ENCODE peak calls at places on chromosome 7, in nine cellular contexts. X is colonic mucosa; J is body of pancreas; K is ACHN; M is activated CD4-positive, alpha-beta T cell treated with anti-CD3 and anti-CD28 coated beads for 48 hours; G is smooth muscle cell of the brain vasculature; S is fibroblast of the conjunctiva; F is hippocampal formation; B is GM06990. C is an unnamed sample.

GRCh38 chr7:158946329-158946728 is 90.0 kb downstream of the DYNC2I1 start:
- DNase-seq in J (no peak), B (no peak), S (no peak), K (no peak), G (no peak), F (no peak), M (no peak), X (no peak), C (no peak)

GRCh38 chr7:82594665-82595064 is 151.1 kb upstream of the CACNA2D1 start:
- DNase-seq in F (no peak), K (no peak), B (no peak), G (no peak), J (no peak), X (no peak), S (no peak), M (no peak), C (no peak)

GRCh38 chr7:157058026-157058425 is 47.6 kb upstream of the MNX1 start:
- DNase-seq in F (no peak), K (no peak), M (no peak), J (no peak), B (no peak), X (no peak), S (no peak), G (no peak), C (no peak)

GRCh38 chr7:96870201-96870600 is 135.2 kb upstream of the DLX6 start:
- DNase-seq in S (no peak), F (no peak), J (no peak), K (no peak), M (no peak), X (no peak), G (no peak), B (no peak), C (no peak)

GRCh38 chr7:114099337-114099736 is 180.5 kb upstream of the PPP1R3A start:
- DNase-seq in J (no peak), G (no peak), K (no peak), X (no peak), F (no peak), S (no peak), M (no peak), B (no peak), C (no peak)

GRCh38 chr7:158256091-158256816 is 331.4 kb downstream of the PTPRN2 start:
- DNase-seq in J (no peak), X (no peak), M (no peak), B (no peak), S (no peak), K (no peak), F (no peak), G (no peak), C (no peak)

GRCh38 chr7:21641546-21641945 is 98.7 kb downstream of the DNAH11 start:
- DNase-seq in J (no peak), F (no peak), K (no peak), S (no peak), M (no peak), G (no peak), B (no peak), X (no peak), C (no peak)

GRCh38 chr7:11830004-11830403 is 2.0 kb downstream of the THSD7A start:
- DNase-seq in J (no peak), X (no peak), F (no peak), S (no peak), B (no peak), G (no peak), M (no peak), K (no peak), C (no peak)

GRCh38 chr7:75950111-75950681 is 35.2 kb downstream of the POR start:
- DNase-seq in J (no peak), F (no peak), X (no peak), B (no peak), G (no peak), K (no peak), S (no peak), M (no peak), C (no peak)

GRCh38 chr7:42162560-42163325 is 74.3 kb downstream of the GLI3 start:
- DNase-seq in G (no peak), J (no peak), K (no peak), X (no peak), F (no peak), B (no peak), M (no peak), S (no peak), C (no peak)

GRCh38 chr7:54992876-54993490 is 25.8 kb upstream of the EGFR start:
- DNase-seq in M (no peak), K (no peak), J (no peak), S (no peak), B (no peak), X (no peak), G (no peak), F (no peak), C (no peak)

C was measured in brain pericyte.